ENCODE peak calls at places on chromosome 19, in nine cellular contexts. R, W, L, O, F, S, G, T and A are unnamed samples.

GRCh38 chr19:19750131-19750841 is 17.4 kb upstream of the ZNF14 start:
- DNase-seq in R (no peak), W (no peak), L (no peak), O (no peak), F (no peak), S (no peak), G (no peak), T (no peak), A (no peak)

GRCh38 chr19:33864311-33864850 is 67.7 kb downstream of the KCTD15 start:
- DNase-seq in R (no peak), W (no peak), L (no peak), O (no peak), F (peak; percentile 2), S (no peak), G (no peak), T (no peak), A (no peak)

GRCh38 chr19:18122860-18123795 is 25.6 kb downstream of the MAST3 start:
- DNase-seq in R (no peak), W (no peak), L (no peak), O (no peak), F (no peak), S (no peak), G (no peak), T (no peak), A (no peak)

GRCh38 chr19:1850809-1851544 is 2.7 kb upstream of the REXO1 start:
- DNase-seq in R (peak; percentile 37), W (no peak), L (peak; percentile 59), O (no peak), F (peak; percentile 30), S (peak; percentile 44), G (no peak), T (no peak), A (no peak)

GRCh38 chr19:36819130-36819630 is 19.0 kb downstream of the ZNF790 start:
- DNase-seq in R (no peak), W (no peak), L (peak; percentile 7), O (no peak), F (no peak), S (peak; percentile 29), G (no peak), T (no peak), A (no peak)

GRCh38 chr19:57934820-57935665 is at the start of gene ZNF418:
- DNase-seq in R (peak; percentile 31), W (peak; percentile 40), L (peak; percentile 98), O (peak; percentile 92), F (no peak), S (peak; percentile 97), G (no peak), T (peak; percentile 84), A (peak; percentile 86)

GRCh38 chr19:13764821-13765394 is 586 bp downstream of the MRI1 start:
- DNase-seq in R (peak; percentile 58), W (peak; percentile 27), L (peak; percentile 58), O (peak; percentile 34), F (peak; percentile 23), S (no peak), G (no peak), T (no peak), A (peak; percentile 54)

GRCh38 chr19:27714857-27715256 is 1498.1 kb downstream of the UQCRFS1 start:
- DNase-seq in R (no peak), W (no peak), L (no peak), O (no peak), F (no peak), S (no peak), G (no peak), T (no peak), A (no peak)

GRCh38 chr19:55173717-55174409 is 6.2 kb downstream of the SYT5 start:
- DNase-seq in R (peak; percentile 67), W (no peak), L (peak; percentile 93), O (peak; percentile 88), F (peak; percentile 85), S (peak; percentile 89), G (peak; percentile 89), T (peak; percentile 43), A (peak; percentile 56)

GRCh38 chr19:16457195-16457953 is 14.4 kb downstream of the EPS15L1 start:
- DNase-seq in R (peak; percentile 34), W (no peak), L (peak; percentile 47), O (peak; percentile 44), F (peak; percentile 5), S (no peak), G (no peak), T (peak; percentile 26), A (no peak)

GRCh38 chr19:15288146-15288963 is 44.0 kb downstream of the BRD4 start:
- DNase-seq in R (no peak), W (no peak), L (no peak), O (peak; percentile 44), F (no peak), S (no peak), G (no peak), T (peak; percentile 24), A (no peak)

GRCh38 chr19:6677924-6678689 is 8.1 kb upstream of the TNFSF14 start:
- DNase-seq in R (no peak), W (peak; percentile 32), L (peak; percentile 84), O (no peak), F (no peak), S (peak; percentile 76), G (no peak), T (no peak), A (peak; percentile 35)

GRCh38 chr19:38649305-38650179 is 2.1 kb downstream of the ACTN4 start:
- DNase-seq in R (peak; percentile 72), W (no peak), L (peak; percentile 49), O (no peak), F (peak; percentile 80), S (no peak), G (peak; percentile 88), T (no peak), A (peak; percentile 54)

GRCh38 chr19:15091918-15092753 is 10.1 kb downstream of the OR1I1 start:
- DNase-seq in R (peak; percentile 82), W (peak; percentile 67), L (peak; percentile 91), O (peak; percentile 81), F (peak; percentile 89), S (peak; percentile 77), G (no peak), T (peak; percentile 71), A (peak; percentile 82)

GRCh38 chr19:56930647-56931592 is 90.4 kb upstream of the PEG3 start:
- DNase-seq in R (no peak), W (no peak), L (no peak), O (no peak), F (peak; percentile 12), S (no peak), G (no peak), T (no peak), A (no peak)

GRCh38 chr19:10203686-10204085 is 8.9 kb upstream of the DNMT1 start:
- DNase-seq in R (no peak), W (no peak), L (no peak), O (no peak), F (no peak), S (no peak), G (no peak), T (no peak), A (no peak)

GRCh38 chr19:42275103-42275502 is 6.1 kb downstream of the CIC start:
- DNase-seq in R (peak; percentile 45), W (no peak), L (no peak), O (no peak), F (no peak), S (no peak), G (no peak), T (no peak), A (peak; percentile 3)
- H3K27me3 ChIP-seq in R (no peaks in the 10 kb centered on the region), W (no peaks in the 10 kb centered on the region), L (no peaks in the 10 kb centered on the region), O (no peaks in the 10 kb centered on the region), F (no peaks in the 10 kb centered on the region), S (no peaks in the 10 kb centered on the region), G (no peaks in the 10 kb centered on the region), T (no peaks in the 10 kb centered on the region), A (no peaks in the 10 kb centered on the region)

GRCh38 chr19:4360641-4361151 is 17.3 kb downstream of the MPND start:
- DNase-seq in R (no peak), W (no peak), L (no peak), O (no peak), F (no peak), S (peak; percentile 42), G (peak; percentile 56), T (no peak), A (peak; percentile 52)

GRCh38 chr19:4361152-4362037 is 18.0 kb downstream of the MPND start:
- DNase-seq in R (peak; percentile 42), W (no peak), L (peak; percentile 69), O (no peak), F (no peak), S (peak; percentile 55), G (peak; percentile 50), T (peak; percentile 54), A (peak; percentile 48)

GRCh38 chr19:4362871-4363545 is 19.6 kb downstream of the MPND start:
- DNase-seq in R (no peak), W (no peak), L (peak; percentile 59), O (no peak), F (peak; percentile 34), S (peak; percentile 44), G (peak; percentile 66), T (no peak), A (no peak)

GRCh38 chr19:4363571-4364304 is 20.4 kb downstream of the MPND start:
- DNase-seq in R (no peak), W (no peak), L (no peak), O (no peak), F (no peak), S (no peak), G (peak; percentile 52), T (no peak), A (no peak)

GRCh38 chr19:4362038-4362828 is 18.9 kb downstream of the MPND start:
- DNase-seq in R (no peak), W (no peak), L (no peak), O (no peak), F (no peak), S (no peak), G (peak; percentile 45), T (no peak), A (no peak)
- H3K27ac ChIP-seq in R (no peak overlapping the region), W (no peak overlapping the region), L (peak overlapping the region; percentile 55), O (peak overlapping the region; percentile 16), F (no peak overlapping the region), S (no peak overlapping the region), G (no peak overlapping the region), T (no peak overlapping the region), A (peak overlapping the region; percentile 75)

DNA sequence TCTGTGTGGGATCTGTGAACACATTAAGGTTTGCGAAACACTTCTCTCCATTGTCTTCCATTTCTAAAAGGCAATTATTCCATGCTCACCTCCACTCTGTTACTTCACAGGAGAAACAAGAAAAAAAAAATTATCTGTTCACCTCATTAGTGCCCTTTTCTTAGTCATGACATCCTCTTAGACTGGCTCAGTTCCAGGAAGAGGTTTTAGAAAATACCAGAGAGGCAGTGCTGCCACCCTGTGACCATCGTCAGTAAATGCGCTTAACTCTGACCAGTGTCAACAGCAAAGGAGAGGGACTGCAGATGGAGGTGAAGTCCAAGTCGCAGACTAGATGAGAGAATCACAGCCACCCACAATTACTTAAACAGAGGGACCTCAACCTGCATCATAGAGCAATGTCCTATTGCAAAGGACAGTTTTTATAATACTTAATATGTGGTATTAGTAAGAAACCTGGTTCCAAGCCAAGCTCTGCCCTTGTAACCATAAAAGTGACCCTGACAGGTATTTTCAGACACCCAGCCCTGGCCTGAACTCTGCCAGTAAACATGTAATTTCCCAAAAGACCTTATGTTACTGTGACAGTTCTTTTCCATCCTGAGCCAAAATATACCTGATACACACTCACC is 19.4 kb downstream of the CEACAM21 start:
- DNase-seq in R (peak; percentile 45), W (peak; percentile 75), L (peak; percentile 82), O (peak; percentile 87), F (peak; percentile 81), S (peak; percentile 62), G (no peak), T (peak; percentile 74), A (peak; percentile 78)
- H3K27me3 ChIP-seq in R (no peaks in the 10 kb centered on the region), W (peaks cover 8% of the 10 kb centered on the region), L (peaks cover 44% of the 10 kb centered on the region), O (no peaks in the 10 kb centered on the region), F (no peaks in the 10 kb centered on the region), S (no peaks in the 10 kb centered on the region), G (peaks cover 12% of the 10 kb centered on the region), T (no peaks in the 10 kb centered on the region), A (no peaks in the 10 kb centered on the region)

DNA sequence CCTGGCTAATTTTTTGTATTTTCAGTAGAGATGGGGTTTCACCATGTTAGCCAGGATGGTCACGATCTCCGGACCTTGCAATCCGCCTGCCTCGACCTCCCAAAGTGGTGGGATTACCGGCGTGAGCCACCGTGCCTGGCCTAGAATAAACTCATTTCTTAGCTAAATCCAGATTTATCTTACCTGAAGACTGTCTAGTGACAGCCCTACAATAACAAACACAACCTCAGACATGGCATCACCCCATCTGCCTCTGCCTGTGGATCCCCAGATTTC is 5.0 kb downstream of the ZNF44 start:
- DNase-seq in R (no peak), W (no peak), L (no peak), O (no peak), F (no peak), S (no peak), G (no peak), T (no peak), A (no peak)
- H3K27ac ChIP-seq in R (no peak overlapping the region), W (peak overlapping the region; percentile 51), L (no peak overlapping the region), O (no peak overlapping the region), F (peak overlapping the region; percentile 40), S (no peak overlapping the region), G (peak overlapping the region; percentile 43), T (no peak overlapping the region), A (no peak overlapping the region)